ENCODE peak calls at places on chromosomes 13 and 19, in six cellular contexts. L, K, X, R, B and Z are unnamed samples.

GRCh38 chr19:1540353-1540925 is 16.6 kb downstream of the PLK5 start:
- DNase-seq in K (peak; percentile 56), X (no peak), R (no peak), L (no peak), B (no peak), Z (no peak)

GRCh38 chr13:96903085-96903484 is 91.2 kb downstream of the OXGR1 start:
- DNase-seq in X (no peak), R (no peak), K (no peak), B (no peak), L (no peak), Z (no peak)

GRCh38 chr19:17160908-17161307 is 54.2 kb upstream of the USE1 start:
- DNase-seq in K (no peak), B (no peak), R (no peak), L (no peak), X (no peak), Z (no peak)

GRCh38 chr19:35462476-35462953 is 14.5 kb downstream of the FFAR2 start:
- DNase-seq in K (no peak), L (no peak), X (no peak), R (no peak), B (peak; percentile 96), Z (no peak)

GRCh38 chr13:27022571-27023311 is 148.9 kb downstream of the USP12 start:
- DNase-seq in L (no peak), X (no peak), B (no peak), K (no peak), R (no peak), Z (peak; percentile 35)

GRCh38 chr13:62336507-62336906 is 920.9 kb upstream of the PCDH20 start:
- DNase-seq in L (no peak), R (no peak), B (no peak), K (no peak), X (peak; percentile 10), Z (no peak)

GRCh38 chr19:50933640-50934039 is 19.2 kb downstream of the KLK5 start:
- DNase-seq in B (no peak), K (no peak), X (no peak), L (no peak), R (no peak), Z (no peak)

GRCh38 chr19:12806242-12807131 is at the start of gene RNASEH2A:
- DNase-seq in L (peak; percentile 95), K (peak; percentile 93), R (peak; percentile 97), X (peak; percentile 95), B (no peak), Z (peak; percentile 98)

GRCh38 chr13:113548778-113549621 is 35.6 kb upstream of the TFDP1 start:
- DNase-seq in B (no peak), R (no peak), L (no peak), K (no peak), X (peak; percentile 84), Z (no peak)
- H3K27ac ChIP-seq in B (no peak overlapping the region), R (peak overlapping the region; percentile 25), L (no peak overlapping the region), K (no peak overlapping the region), X (peak overlapping the region; percentile 84), Z (no peak overlapping the region)

GRCh38 chr13:99723847-99724246 is 222.6 kb downstream of the TM9SF2 start:
- DNase-seq in B (no peak), R (peak; percentile 66), X (no peak), L (no peak), K (no peak), Z (no peak)
- H3K4me1 ChIP-seq in B (peaks cover 6% of the 10 kb centered on the region), R (peaks cover 90% of the 10 kb centered on the region), X (no peaks in the 10 kb centered on the region), L (peaks cover 10% of the 10 kb centered on the region), K (no peaks in the 10 kb centered on the region), Z (no peaks in the 10 kb centered on the region)

GRCh38 chr19:45758921-45759320 is 10.1 kb downstream of the SIX5 start:
- DNase-seq in L (no peak), X (no peak), R (no peak), B (no peak), K (no peak), Z (no peak)

GRCh38 chr19:45757696-45758095 is 11.4 kb downstream of the SIX5 start:
- DNase-seq in B (no peak), X (no peak), K (no peak), L (no peak), R (no peak), Z (no peak)

GRCh38 chr19:45754323-45754722 is 14.7 kb downstream of the SIX5 start:
- DNase-seq in X (no peak), L (no peak), K (no peak), R (no peak), B (no peak), Z (peak; percentile 48)

GRCh38 chr19:45752639-45753038 is 16.4 kb downstream of the SIX5 start:
- DNase-seq in K (no peak), R (no peak), L (no peak), X (no peak), B (no peak), Z (no peak)

DNA sequence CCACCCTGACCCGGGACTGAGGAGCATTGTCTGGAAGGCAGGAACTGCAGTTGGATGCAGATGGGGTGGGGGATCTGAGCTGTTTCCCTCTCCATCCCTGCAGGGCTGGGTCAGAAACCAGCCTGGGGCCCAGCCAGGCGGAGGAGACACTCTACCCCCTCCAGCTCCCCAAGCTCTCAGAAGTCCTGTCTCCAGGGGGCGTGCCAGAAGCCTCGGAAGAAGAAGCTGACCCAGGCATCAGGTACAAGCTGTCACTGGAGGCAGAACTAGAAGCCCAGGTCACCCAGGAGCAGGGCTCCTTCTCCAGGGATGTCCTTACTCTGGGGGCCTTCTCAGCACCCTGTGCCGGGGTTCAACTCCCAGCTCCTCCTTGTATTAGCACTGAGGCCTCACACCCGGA is 15.5 kb downstream of the SIX5 start:
- DNase-seq in X (no peak), R (peak; percentile 63), K (no peak), L (no peak), B (no peak), Z (no peak)
- TF ChIP-seq CTCF in X (no peak), R (peak; percentile 40), K (no peak), L (no peak), B (no peak), Z (no peak)

GRCh38 chr13:45851171-45851889 is at the start of gene SIAH3:
- DNase-seq in B (no peak), R (peak; percentile 34), L (no peak), X (peak; percentile 52), K (no peak), Z (no peak)

GRCh38 chr13:45849408-45849807 is 2.1 kb downstream of the SIAH3 start:
- DNase-seq in X (no peak), B (no peak), L (no peak), R (no peak), K (no peak), Z (no peak)

GRCh38 chr13:45850020-45850613 is 1.4 kb downstream of the SIAH3 start:
- DNase-seq in R (peak; percentile 45), X (peak; percentile 42), L (no peak), B (no peak), K (no peak), Z (peak; percentile 20)

GRCh38 chr13:45846681-45847080 is 4.9 kb downstream of the SIAH3 start:
- DNase-seq in X (no peak), K (no peak), B (no peak), R (no peak), L (no peak), Z (no peak)

GRCh38 chr13:45847554-45848224 is 3.9 kb downstream of the SIAH3 start:
- DNase-seq in L (no peak), B (no peak), R (no peak), X (no peak), K (no peak), Z (peak; percentile 24)
- H3K27ac ChIP-seq in L (no peak overlapping the region), B (no peak overlapping the region), R (no peak overlapping the region), X (no peak overlapping the region), K (no peak overlapping the region), Z (no peak overlapping the region)

GRCh38 chr19:15289673-15290072 is 42.7 kb downstream of the BRD4 start:
- DNase-seq in L (no peak), K (no peak), B (no peak), X (no peak), R (no peak), Z (no peak)

GRCh38 chr19:15291666-15292065 is 40.7 kb downstream of the BRD4 start:
- DNase-seq in B (no peak), X (no peak), L (no peak), K (no peak), R (no peak), Z (no peak)

GRCh38 chr19:15288146-15288963 is 44.0 kb downstream of the BRD4 start:
- DNase-seq in L (no peak), K (no peak), R (peak; percentile 31), X (peak; percentile 72), B (no peak), Z (peak; percentile 75)

GRCh38 chr19:15291089-15291488 is 41.2 kb downstream of the BRD4 start:
- DNase-seq in R (no peak), X (no peak), K (no peak), L (no peak), B (no peak), Z (no peak)

DNA sequence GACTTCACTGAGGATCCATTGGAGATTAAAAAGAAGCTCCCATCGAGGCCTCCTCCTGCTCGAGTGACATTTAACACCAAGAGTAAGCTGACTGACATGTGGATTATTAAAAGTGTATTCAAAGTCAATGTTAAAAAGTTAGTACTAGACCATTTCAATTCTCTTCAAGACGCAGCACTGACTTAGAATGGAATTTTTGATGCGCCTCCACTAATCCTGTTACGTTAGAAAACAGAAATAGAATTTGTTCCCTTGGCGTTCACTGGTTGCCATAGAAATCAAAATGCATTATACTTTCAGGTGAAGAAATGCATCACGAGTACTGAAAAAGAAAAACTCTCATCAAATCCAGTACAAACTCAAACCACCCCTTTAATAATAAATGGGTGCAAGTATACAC is 42.2 kb downstream of the BRD4 start:
- DNase-seq in K (no peak), B (no peak), X (no peak), L (no peak), R (no peak), Z (no peak)
- H3K4me1 ChIP-seq in K (peaks cover 48% of the 10 kb centered on the region), B (peaks cover 82% of the 10 kb centered on the region), X (peaks cover 73% of the 10 kb centered on the region), L (peaks cover 70% of the 10 kb centered on the region), R (peaks cover 39% of the 10 kb centered on the region), Z (peaks cover 100% of the 10 kb centered on the region)

GRCh38 chr13:37869756-37870488 is at the start of gene TRPC4:
- DNase-seq in X (peak; percentile 33), B (no peak), R (peak; percentile 86), L (peak; percentile 72), K (peak; percentile 60), Z (peak; percentile 22)
- TF ChIP-seq CTCF in X (peak; percentile 43), B (no peak), R (peak; percentile 76), L (peak; percentile 32), K (no peak), Z (no peak)

DNA sequence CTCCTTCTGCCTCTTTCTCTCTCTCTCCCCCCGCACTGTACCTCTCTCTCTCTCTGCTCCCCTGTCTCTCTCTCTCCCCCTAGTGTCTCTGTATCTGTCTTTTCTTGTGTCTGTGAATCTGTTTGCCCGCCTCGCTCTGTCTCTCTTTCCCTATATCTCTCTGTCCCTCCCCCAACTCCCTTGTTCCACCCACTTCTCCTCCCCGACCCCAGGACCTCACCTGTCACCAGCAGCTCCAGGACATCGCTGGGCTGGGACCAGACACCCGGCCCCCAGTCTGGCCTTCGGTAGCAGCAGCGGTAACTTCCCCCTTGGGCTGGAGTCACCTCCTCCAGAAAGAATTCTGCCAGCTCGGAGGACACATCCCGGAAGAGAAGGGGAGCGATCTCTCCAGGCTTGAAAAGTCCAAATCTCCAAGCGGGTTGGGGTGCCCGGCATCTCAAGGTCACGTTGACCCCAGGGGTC is 3.9 kb downstream of the OSCAR start:
- DNase-seq in L (no peak), B (no peak), X (no peak), K (no peak), R (peak; percentile 23), Z (no peak)
- H3K27ac ChIP-seq in L (no peak overlapping the region), B (no peak overlapping the region), X (no peak overlapping the region), K (peak overlapping the region; percentile 63), R (no peak overlapping the region), Z (peak overlapping the region; percentile 42)